ENCODE peak calls at places on chromosomes 11 and 22, in four cellular contexts. One of them, this sample, is unnamed.

GRCh38 chr22:24181088-24181995 is at the start of gene SUSD2:
- DNase-seq in H1: no peak
- DNase-seq in stomach: peak
- DNase-seq in transverse colon: peak
- DNase-seq in this sample: no peak

GRCh38 chr11:3086671-3087150 is 29.5 kb upstream of the CARS1 start:
- DNase-seq in stomach: no peak
- DNase-seq in transverse colon: no peak
- DNase-seq in H1: no peak
- DNase-seq in this sample: no peak

GRCh38 chr11:113176971-113177370 is 137.4 kb upstream of the TTC12 start:
- DNase-seq in transverse colon: no peak
- DNase-seq in H1: no peak
- DNase-seq in stomach: no peak
- DNase-seq in this sample: no peak

GRCh38 chr11:74650498-74650897 is 58.1 kb downstream of the POLD3 start:
- DNase-seq in stomach: no peak
- DNase-seq in transverse colon: no peak
- DNase-seq in H1: no peak
- DNase-seq in this sample: no peak

GRCh38 chr11:30197869-30198268 is 32.9 kb upstream of the FSHB start:
- DNase-seq in stomach: no peak
- DNase-seq in transverse colon: no peak
- DNase-seq in H1: no peak
- DNase-seq in this sample: no peak

GRCh38 chr22:41658869-41659268 is 29.8 kb downstream of the SNU13 start:
- DNase-seq in H1: no peak
- DNase-seq in stomach: no peak
- DNase-seq in transverse colon: no peak
- DNase-seq in this sample: no peak

GRCh38 chr22:31346733-31347250 is 646 bp upstream of the PATZ1 start:
- DNase-seq in stomach: peak
- DNase-seq in transverse colon: peak
- DNase-seq in H1: no peak
- DNase-seq in this sample: peak

GRCh38 chr11:106997241-106997640 is 21.0 kb downstream of the GUCY1A2 start:
- DNase-seq in H1: no peak
- DNase-seq in stomach: no peak
- DNase-seq in transverse colon: no peak
- DNase-seq in this sample: no peak

GRCh38 chr22:21802056-21802455 is 65.4 kb downstream of the MAPK1 start:
- DNase-seq in transverse colon: no peak
- DNase-seq in stomach: no peak
- DNase-seq in H1: no peak
- DNase-seq in this sample: no peak

GRCh38 chr11:45652781-45653180 is 12.6 kb downstream of the CHST1 start:
- DNase-seq in transverse colon: no peak
- DNase-seq in stomach: no peak
- DNase-seq in H1: no peak
- DNase-seq in this sample: no peak

GRCh38 chr11:47175746-47176327 is 842 bp downstream of the ARFGAP2 start:
- DNase-seq in stomach: no peak
- DNase-seq in transverse colon: no peak
- DNase-seq in H1: no peak
- DNase-seq in this sample: no peak

GRCh38 chr11:120756931-120757330 is 245.4 kb downstream of the GRIK4 start:
- DNase-seq in transverse colon: no peak
- DNase-seq in stomach: no peak
- DNase-seq in H1: no peak
- DNase-seq in this sample: no peak

GRCh38 chr11:26573896-26574295 is 1.8 kb upstream of the MUC15 start:
- DNase-seq in transverse colon: no peak
- DNase-seq in stomach: no peak
- DNase-seq in H1: no peak
- DNase-seq in this sample: no peak

GRCh38 chr11:3154001-3154599 is 11.0 kb downstream of the OSBPL5 start:
- DNase-seq in transverse colon: no peak
- DNase-seq in stomach: no peak
- DNase-seq in H1: no peak
- DNase-seq in this sample: no peak

GRCh38 chr11:131653244-131653643 is 282.8 kb downstream of the NTM start:
- DNase-seq in stomach: no peak
- DNase-seq in transverse colon: no peak
- DNase-seq in H1: no peak
- DNase-seq in this sample: no peak

DNA sequence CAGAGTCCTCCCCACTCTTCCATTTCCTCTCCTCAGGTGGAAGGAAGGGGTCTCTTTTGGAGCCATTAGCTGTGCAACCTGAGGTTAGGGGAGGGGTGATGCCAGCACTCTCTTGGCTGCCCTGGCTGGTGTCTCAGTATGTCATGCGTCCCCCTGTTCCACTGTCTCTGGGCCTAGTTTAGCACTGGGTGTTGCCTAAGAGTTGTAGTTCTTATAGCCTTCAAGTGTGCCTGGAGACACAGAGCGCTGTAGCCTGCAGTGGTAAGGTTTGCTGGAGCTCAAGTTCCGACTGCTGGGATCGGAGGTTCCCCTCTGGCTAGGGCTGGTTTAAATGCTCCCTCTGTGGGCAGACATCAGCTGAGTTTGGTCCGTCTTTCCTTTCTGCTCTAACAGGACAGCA is 20.9 kb downstream of the OR10D3 start:
- DNase-seq in transverse colon: no peak
- DNase-seq in H1: no peak
- DNase-seq in stomach: no peak
- DNase-seq in this sample: no peak
- TF ChIP-seq POLR2AphosphoS5 in transverse colon: no peak
- TF ChIP-seq POLR2AphosphoS5 in H1: no peak
- TF ChIP-seq POLR2AphosphoS5 in stomach: no peak
- TF ChIP-seq POLR2AphosphoS5 in this sample: no peak

GRCh38 chr11:67463680-67464410 is 5.2 kb downstream of the TMEM134 start:
- DNase-seq in transverse colon: peak
- DNase-seq in stomach: peak
- DNase-seq in H1: no peak
- DNase-seq in this sample: no peak
- TF ChIP-seq POLR2A in transverse colon: peak
- TF ChIP-seq POLR2A in stomach: no peak
- TF ChIP-seq POLR2A in H1: no peak
- TF ChIP-seq POLR2A in this sample: no peak

GRCh38 chr11:85685820-85686459 is at the start of gene CCDC89:
- DNase-seq in H1: no peak
- DNase-seq in stomach: peak
- DNase-seq in transverse colon: peak
- DNase-seq in this sample: no peak
- TF ChIP-seq POLR2AphosphoS5 in H1: no peak
- TF ChIP-seq POLR2AphosphoS5 in stomach: no peak
- TF ChIP-seq POLR2AphosphoS5 in transverse colon: peak
- TF ChIP-seq POLR2AphosphoS5 in this sample: no peak

GRCh38 chr22:36386351-36386899 is 1.3 kb downstream of the MYH9 start:
- DNase-seq in stomach: no peak
- DNase-seq in transverse colon: peak
- DNase-seq in H1: no peak
- DNase-seq in this sample: no peak
- TF ChIP-seq POLR2A in stomach: no peak
- TF ChIP-seq POLR2A in transverse colon: no peak
- TF ChIP-seq POLR2A in H1: peak
- TF ChIP-seq POLR2A in this sample: peak

GRCh38 chr22:29244785-29245625 is 22.8 kb downstream of the RHBDD3 start:
- DNase-seq in stomach: no peak
- DNase-seq in transverse colon: no peak
- DNase-seq in H1: no peak
- DNase-seq in this sample: peak

GRCh38 chr22:29243874-29244446 is 23.8 kb downstream of the RHBDD3 start:
- DNase-seq in transverse colon: no peak
- DNase-seq in H1: no peak
- DNase-seq in stomach: no peak
- DNase-seq in this sample: no peak

GRCh38 chr22:29251265-29251664 is 16.5 kb downstream of the RHBDD3 start:
- DNase-seq in transverse colon: no peak
- DNase-seq in H1: no peak
- DNase-seq in stomach: peak
- DNase-seq in this sample: no peak

GRCh38 chr22:29245626-29246385 is 22.0 kb downstream of the RHBDD3 start:
- DNase-seq in transverse colon: peak
- DNase-seq in stomach: peak
- DNase-seq in H1: no peak
- DNase-seq in this sample: peak
- TF ChIP-seq POLR2AphosphoS5 in transverse colon: no peak
- TF ChIP-seq POLR2AphosphoS5 in stomach: no peak
- TF ChIP-seq POLR2AphosphoS5 in H1: no peak
- TF ChIP-seq POLR2AphosphoS5 in this sample: no peak

GRCh38 chr22:37304595-37305343 is 22.5 kb downstream of the CYTH4 start:
- DNase-seq in H1: no peak
- DNase-seq in transverse colon: no peak
- DNase-seq in stomach: no peak
- DNase-seq in this sample: no peak
- TF ChIP-seq POLR2A in H1: no peak
- TF ChIP-seq POLR2A in transverse colon: no peak
- TF ChIP-seq POLR2A in stomach: no peak
- TF ChIP-seq POLR2A in this sample: no peak

GRCh38 chr11:72308226-72309073 is 64.5 kb upstream of the PHOX2A start:
- DNase-seq in transverse colon: no peak
- DNase-seq in stomach: no peak
- DNase-seq in H1: no peak
- DNase-seq in this sample: no peak
- TF ChIP-seq POLR2AphosphoS5 in transverse colon: no peak
- TF ChIP-seq POLR2AphosphoS5 in stomach: no peak
- TF ChIP-seq POLR2AphosphoS5 in H1: no peak
- TF ChIP-seq POLR2AphosphoS5 in this sample: no peak

DNA sequence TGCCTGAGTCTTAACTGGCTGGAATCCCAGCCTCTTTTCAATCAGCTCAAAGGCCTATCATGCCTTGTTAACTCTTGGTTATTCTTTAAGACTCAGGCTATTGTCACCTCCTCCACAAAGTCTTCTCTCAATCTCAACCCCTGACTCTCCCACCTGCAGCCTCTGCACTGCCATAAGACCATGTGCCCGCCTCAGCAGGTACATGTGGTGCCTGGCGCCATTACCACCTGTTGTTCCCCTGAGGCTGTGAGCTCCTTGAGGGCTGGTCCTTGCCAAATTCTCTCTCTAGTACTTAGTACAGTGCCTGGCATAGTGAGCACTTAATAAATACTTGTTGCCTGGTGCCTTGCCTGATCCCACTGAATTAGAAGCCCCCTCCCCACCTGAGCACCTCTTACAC is 128.3 kb downstream of the ST3GAL4 start:
- DNase-seq in transverse colon: peak
- DNase-seq in stomach: no peak
- DNase-seq in H1: no peak
- DNase-seq in this sample: no peak
- TF ChIP-seq POLR2A in transverse colon: no peak
- TF ChIP-seq POLR2A in stomach: no peak
- TF ChIP-seq POLR2A in H1: no peak
- TF ChIP-seq POLR2A in this sample: no peak

GRCh38 chr11:12075822-12076821 is 34.3 kb upstream of the MICAL2 start:
- DNase-seq in H1: no peak
- DNase-seq in stomach: no peak
- DNase-seq in transverse colon: peak
- DNase-seq in this sample: no peak

GRCh38 chr11:12077535-12078280 is 32.7 kb upstream of the MICAL2 start:
- DNase-seq in H1: no peak
- DNase-seq in transverse colon: no peak
- DNase-seq in stomach: no peak
- DNase-seq in this sample: no peak

GRCh38 chr11:12083380-12083779 is 27.0 kb upstream of the MICAL2 start:
- DNase-seq in transverse colon: no peak
- DNase-seq in stomach: no peak
- DNase-seq in H1: no peak
- DNase-seq in this sample: no peak

GRCh38 chr11:12076840-12077534 is 33.4 kb upstream of the MICAL2 start:
- DNase-seq in transverse colon: no peak
- DNase-seq in H1: no peak
- DNase-seq in stomach: no peak
- DNase-seq in this sample: no peak

DNA sequence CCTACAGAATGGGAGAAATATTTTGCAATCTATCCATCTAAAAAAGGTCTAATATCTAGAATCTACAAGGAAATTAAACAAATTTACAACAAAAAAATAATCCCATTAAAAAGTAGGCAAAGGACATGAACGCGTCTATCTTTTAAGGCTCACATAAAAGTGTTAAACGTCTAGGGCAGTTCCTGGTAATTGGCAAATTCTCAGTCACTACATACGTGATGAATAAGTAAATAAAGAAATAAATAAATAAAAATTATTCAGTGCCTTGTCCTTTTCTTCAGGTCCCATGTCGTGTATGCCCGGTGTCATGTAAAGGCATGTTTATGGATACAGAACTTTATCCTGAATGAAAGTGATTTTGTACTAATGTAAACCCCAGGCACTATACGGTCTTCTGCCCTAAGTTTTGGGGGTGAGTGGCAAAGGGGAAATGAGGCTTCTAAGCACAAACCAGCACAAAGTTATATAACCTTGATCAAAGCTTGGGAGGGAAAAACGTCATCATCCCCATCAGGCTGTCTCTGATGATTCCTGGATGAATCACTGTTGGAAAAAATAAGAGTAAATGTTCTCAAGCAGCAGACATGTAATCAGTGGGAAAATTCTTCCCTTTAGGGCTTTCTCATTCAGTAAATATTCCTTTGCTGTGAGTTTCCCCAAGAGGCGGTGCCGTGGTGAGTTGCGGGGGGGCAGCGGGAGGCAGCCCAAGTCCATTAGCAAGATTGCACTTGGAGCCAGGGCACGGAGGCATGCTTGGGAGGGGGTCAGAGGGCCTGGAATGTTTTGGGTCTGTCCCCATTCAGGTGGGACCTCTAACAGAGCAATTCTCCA is 30.4 kb upstream of the MICAL2 start:
- DNase-seq in stomach: peak
- DNase-seq in transverse colon: peak
- DNase-seq in H1: no peak
- DNase-seq in this sample: no peak
- TF ChIP-seq POLR2AphosphoS5 in stomach: no peak
- TF ChIP-seq POLR2AphosphoS5 in transverse colon: peak
- TF ChIP-seq POLR2AphosphoS5 in H1: no peak
- TF ChIP-seq POLR2AphosphoS5 in this sample: no peak

This sample was measured in GM12891.